ENCODE peak calls at places on chromosome 9, in five cellular contexts. One of them, this sample, is unnamed.

GRCh38 chr9:112615584-112616271 is 102.2 kb downstream of the INIP start:
- DNase-seq in mammary epithelial cell: no peak
- DNase-seq in cerebellum: no peak
- DNase-seq in AG10803: no peak
- DNase-seq in nephron progenitor cell: no peak
- DNase-seq in this sample: no peak

GRCh38 chr9:130888146-130888885 is 8.3 kb downstream of the QRFP start:
- DNase-seq in mammary epithelial cell: no peak
- DNase-seq in cerebellum: no peak
- DNase-seq in AG10803: no peak
- DNase-seq in nephron progenitor cell: no peak
- DNase-seq in this sample: no peak

GRCh38 chr9:113775714-113776113 is 100.4 kb upstream of the ZNF618 start:
- DNase-seq in mammary epithelial cell: no peak
- DNase-seq in cerebellum: no peak
- DNase-seq in AG10803: no peak
- DNase-seq in nephron progenitor cell: no peak
- DNase-seq in this sample: no peak

GRCh38 chr9:120935383-120935857 is 8.8 kb upstream of the TRAF1 start:
- DNase-seq in mammary epithelial cell: peak; percentile 99
- DNase-seq in cerebellum: peak; percentile 74
- DNase-seq in AG10803: peak; percentile 92
- DNase-seq in nephron progenitor cell: no peak
- DNase-seq in this sample: peak; percentile 81

GRCh38 chr9:21434202-21435014 is 5.8 kb upstream of the IFNA1 start:
- DNase-seq in mammary epithelial cell: peak; percentile 40
- DNase-seq in cerebellum: no peak
- DNase-seq in AG10803: peak; percentile 79
- DNase-seq in nephron progenitor cell: peak; percentile 16
- DNase-seq in this sample: peak; percentile 58

GRCh38 chr9:22622823-22623222 is 176.2 kb downstream of the DMRTA1 start:
- DNase-seq in mammary epithelial cell: no peak
- DNase-seq in cerebellum: no peak
- DNase-seq in AG10803: no peak
- DNase-seq in nephron progenitor cell: no peak
- DNase-seq in this sample: no peak

GRCh38 chr9:129289131-129289731 is 111.2 kb upstream of the IER5L start:
- DNase-seq in mammary epithelial cell: no peak
- DNase-seq in cerebellum: no peak
- DNase-seq in AG10803: no peak
- DNase-seq in nephron progenitor cell: no peak
- DNase-seq in this sample: no peak

GRCh38 chr9:120888626-120889025 is 11.6 kb upstream of the PHF19 start:
- DNase-seq in mammary epithelial cell: no peak
- DNase-seq in cerebellum: no peak
- DNase-seq in AG10803: no peak
- DNase-seq in nephron progenitor cell: no peak
- DNase-seq in this sample: no peak

GRCh38 chr9:89154651-89155336 is 23.8 kb downstream of the SHC3 start:
- DNase-seq in mammary epithelial cell: peak; percentile 88
- DNase-seq in cerebellum: no peak
- DNase-seq in AG10803: peak; percentile 93
- DNase-seq in nephron progenitor cell: no peak
- DNase-seq in this sample: peak; percentile 79

GRCh38 chr9:26159575-26160392 is 481.5 kb upstream of the TUSC1 start:
- DNase-seq in mammary epithelial cell: no peak
- DNase-seq in cerebellum: no peak
- DNase-seq in AG10803: peak; percentile 61
- DNase-seq in nephron progenitor cell: no peak
- DNase-seq in this sample: no peak

GRCh38 chr9:79233542-79233941 is 338.2 kb upstream of the TLE4 start:
- DNase-seq in mammary epithelial cell: peak; percentile 46
- DNase-seq in cerebellum: no peak
- DNase-seq in AG10803: peak; percentile 40
- DNase-seq in nephron progenitor cell: no peak
- DNase-seq in this sample: peak; percentile 43

GRCh38 chr9:90102292-90102901 is 497.6 kb downstream of the GADD45G start:
- DNase-seq in mammary epithelial cell: peak; percentile 80
- DNase-seq in cerebellum: peak; percentile 93
- DNase-seq in AG10803: peak; percentile 83
- DNase-seq in nephron progenitor cell: peak; percentile 71
- DNase-seq in this sample: peak; percentile 74